ENCODE peak calls at places on chromosomes 6 and 20, in eight cellular contexts. J is substantia nigra, Z is NCI-H2081, I is ureter, U is A172, K is T-helper 2 cell, A is HEK293T, R is progenitor cell of endocrine pancreas. N is an unnamed sample.

GRCh38 chr6:26331809-26332226 is 33.2 kb upstream of the BTN3A2 start:
- DNase-seq in J (no peak), Z (no peak), I (no peak), U (peak; percentile 13), K (no peak), A (no peak), R (no peak), N (no peak)

GRCh38 chr20:18224968-18225568 is 63.3 kb upstream of the ZNF133 start:
- DNase-seq in J (peak; percentile 19), Z (no peak), I (peak; percentile 45), U (peak; percentile 75), K (no peak), A (peak; percentile 27), R (no peak), N (peak; percentile 9)

GRCh38 chr6:169337881-169338445 is 84.3 kb upstream of the THBS2 start:
- DNase-seq in J (no peak), Z (no peak), I (no peak), U (no peak), K (no peak), A (no peak), R (no peak), N (no peak)

GRCh38 chr6:158286413-158286812 is 25.9 kb upstream of the TULP4 start:
- DNase-seq in J (no peak), Z (no peak), I (no peak), U (no peak), K (no peak), A (no peak), R (no peak), N (no peak)

GRCh38 chr6:53023323-53023722 is 28.2 kb upstream of the GSTA4 start:
- DNase-seq in J (peak; percentile 66), Z (no peak), I (no peak), U (no peak), K (no peak), A (no peak), R (no peak), N (no peak)

GRCh38 chr6:111399600-111399999 is 83.4 kb downstream of the REV3L start:
- DNase-seq in J (no peak), Z (no peak), I (no peak), U (no peak), K (no peak), A (no peak), R (no peak), N (no peak)

GRCh38 chr6:118288355-118289124 is 259.6 kb upstream of the PLN start:
- DNase-seq in J (no peak), Z (peak; percentile 16), I (no peak), U (no peak), K (no peak), A (no peak), R (no peak), N (no peak)

GRCh38 chr6:73521351-73522254 is 771 bp upstream of the EEF1A1 start:
- DNase-seq in J (no peak), Z (peak; percentile 78), I (peak; percentile 33), U (peak; percentile 66), K (no peak), A (peak; percentile 61), R (peak; percentile 58), N (no peak)

GRCh38 chr6:104630522-104630921 is 229.2 kb downstream of the HACE1 start:
- DNase-seq in J (no peak), Z (no peak), I (no peak), U (no peak), K (no peak), A (no peak), R (no peak), N (no peak)

GRCh38 chr20:38764563-38765355 is 16.5 kb downstream of the ACTR5 start:
- DNase-seq in J (no peak), Z (no peak), I (peak; percentile 50), U (peak; percentile 74), K (no peak), A (no peak), R (no peak), N (peak; percentile 88)

GRCh38 chr6:148508401-148509151 is 165.9 kb downstream of the SASH1 start:
- DNase-seq in J (no peak), Z (no peak), I (no peak), U (peak; percentile 60), K (no peak), A (no peak), R (no peak), N (no peak)

GRCh38 chr20:23305098-23305497 is 45.5 kb upstream of the NXT1 start:
- DNase-seq in J (no peak), Z (no peak), I (no peak), U (peak; percentile 26), K (no peak), A (no peak), R (no peak), N (no peak)

GRCh38 chr6:143115698-143116097 is 55.0 kb downstream of the AIG1 start:
- DNase-seq in J (no peak), Z (no peak), I (no peak), U (no peak), K (no peak), A (no peak), R (no peak), N (no peak)

GRCh38 chr20:36575066-36575743 is 1.8 kb downstream of the TGIF2 start:
- DNase-seq in J (peak; percentile 20), Z (peak; percentile 80), I (peak; percentile 65), U (peak; percentile 53), K (no peak), A (peak; percentile 30), R (no peak), N (peak; percentile 74)

GRCh38 chr20:48824830-48825550 is 2.8 kb downstream of the PREX1 start:
- DNase-seq in J (no peak), Z (no peak), I (no peak), U (no peak), K (no peak), A (no peak), R (no peak), N (no peak)

GRCh38 chr6:43683708-43684455 is 3.7 kb downstream of the MRPS18A start:
- DNase-seq in J (no peak), Z (no peak), I (no peak), U (no peak), K (no peak), A (no peak), R (no peak), N (no peak)

GRCh38 chr20:57655812-57656161 is 35.6 kb upstream of the ZBP1 start:
- DNase-seq in J (no peak), Z (no peak), I (no peak), U (no peak), K (no peak), A (no peak), R (no peak), N (no peak)

GRCh38 chr6:150418825-150419594 is 50.2 kb downstream of the IYD start:
- DNase-seq in J (peak; percentile 45), Z (no peak), I (peak; percentile 58), U (peak; percentile 26), K (no peak), A (peak; percentile 86), R (peak; percentile 50), N (peak; percentile 75)

GRCh38 chr6:166277021-166277420 is 31.2 kb downstream of the PRR18 start:
- DNase-seq in J (peak; percentile 81), Z (no peak), I (no peak), U (no peak), K (no peak), A (no peak), R (no peak), N (no peak)

GRCh38 chr6:152189736-152190135 is 382.3 kb downstream of the ESR1 start:
- DNase-seq in J (no peak), Z (no peak), I (no peak), U (no peak), K (no peak), A (no peak), R (no peak), N (no peak)

GRCh38 chr6:17585766-17586502 is 14.2 kb upstream of the FAM8A1 start:
- DNase-seq in J (no peak), Z (no peak), I (no peak), U (peak; percentile 43), K (no peak), A (peak; percentile 23), R (no peak), N (peak; percentile 58)

GRCh38 chr20:45993197-45993951 is 15.3 kb upstream of the MMP9 start:
- DNase-seq in J (no peak), Z (no peak), I (peak; percentile 82), U (peak; percentile 75), K (no peak), A (no peak), R (no peak), N (peak; percentile 94)

GRCh38 chr6:119821380-119821779 is 471.8 kb upstream of the MAN1A1 start:
- DNase-seq in J (no peak), Z (no peak), I (no peak), U (no peak), K (no peak), A (no peak), R (no peak), N (no peak)

GRCh38 chr6:96066376-96066775 is 50.6 kb downstream of the FUT9 start:
- DNase-seq in J (no peak), Z (no peak), I (no peak), U (no peak), K (no peak), A (no peak), R (no peak), N (no peak)

GRCh38 chr6:137188855-137189254 is 15.4 kb upstream of the IL22RA2 start:
- DNase-seq in J (no peak), Z (peak; percentile 2), I (no peak), U (peak; percentile 26), K (no peak), A (no peak), R (no peak), N (no peak)

GRCh38 chr6:144689503-144690040 is 404.4 kb downstream of the UTRN start:
- DNase-seq in J (no peak), Z (no peak), I (no peak), U (no peak), K (no peak), A (no peak), R (no peak), N (no peak)

N was measured in Calu3.